ENCODE peak calls at places on chromosomes 16 and 17, in seven cellular contexts. V is heart right ventricle, D is ovary, R is right lobe of liver, H is AG04450, U is left ventricle myocardium inferior, C is endothelial cell of umbilical vein. N is an unnamed sample. For H3K9me3, the result is how much of the 10 kb centered on the place peaks cover.

GRCh38 chr16:30728321-30728720 is 19.9 kb upstream of the PHKG2 start:
- DNase-seq in V (no peak), D (no peak), R (no peak), H (no peak), U (no peak), C (no peak), N (no peak)

GRCh38 chr17:13931752-13932477 is 137.4 kb upstream of the COX10 start:
- DNase-seq in V (peak), D (no peak), R (peak), H (no peak), U (peak), C (no peak), N (no peak)

GRCh38 chr16:85303354-85303883 is 191.1 kb upstream of the CIBAR2 start:
- DNase-seq in V (peak), D (peak), R (peak), H (no peak), U (peak), C (peak), N (no peak)

GRCh38 chr17:2053380-2054261 is 1.3 kb upstream of the HIC1 start:
- DNase-seq in V (peak), D (peak), R (peak), H (no peak), U (peak), C (peak), N (peak)

GRCh38 chr17:79850571-79851460 is 11.6 kb upstream of the CBX4 start:
- DNase-seq in V (no peak), D (no peak), R (no peak), H (no peak), U (no peak), C (no peak), N (peak)

GRCh38 chr16:5516115-5516514 is 418.5 kb upstream of the EEF2KMT start:
- DNase-seq in V (no peak), D (no peak), R (no peak), H (no peak), U (no peak), C (no peak), N (no peak)

GRCh38 chr17:58706351-58707140 is 14.1 kb downstream of the RAD51C start:
- DNase-seq in V (no peak), D (no peak), R (no peak), H (no peak), U (no peak), C (peak), N (no peak)

GRCh38 chr17:33461051-33461450 is 168.0 kb upstream of the ASIC2 start:
- DNase-seq in V (no peak), D (no peak), R (no peak), H (no peak), U (no peak), C (no peak), N (no peak)

GRCh38 chr17:32854177-32854576 is 22.7 kb downstream of the MYO1D start:
- DNase-seq in V (no peak), D (no peak), R (no peak), H (no peak), U (no peak), C (peak), N (no peak)

GRCh38 chr16:29905668-29906067 is 5.4 kb downstream of the ASPHD1 start:
- DNase-seq in V (no peak), D (no peak), R (no peak), H (no peak), U (no peak), C (no peak), N (no peak)

GRCh38 chr17:2025220-2025621 is at the start of gene RTN4RL1:
- DNase-seq in V (peak), D (peak), R (peak), H (no peak), U (peak), C (no peak), N (peak)

GRCh38 chr17:34122529-34122928 is 132.6 kb upstream of the CCL2 start:
- DNase-seq in V (no peak), D (no peak), R (no peak), H (no peak), U (no peak), C (no peak), N (no peak)

GRCh38 chr16:69105501-69106361 is at the start of gene HAS3:
- DNase-seq in V (no peak), D (no peak), R (peak), H (no peak), U (peak), C (peak), N (peak)

GRCh38 chr17:66459811-66460270 is 157.4 kb downstream of the PRKCA start:
- DNase-seq in V (peak), D (peak), R (peak), H (peak), U (peak), C (peak), N (peak)

GRCh38 chr17:48626470-48627241 is 498 bp upstream of the HOXB9 start:
- DNase-seq in V (no peak), D (no peak), R (no peak), H (no peak), U (no peak), C (peak), N (no peak)

GRCh38 chr17:2798679-2799078 is 2.4 kb downstream of the RAP1GAP2 start:
- DNase-seq in V (no peak), D (no peak), R (no peak), H (no peak), U (no peak), C (no peak), N (no peak)

GRCh38 chr17:76139801-76140660 is 1.0 kb downstream of the FOXJ1 start:
- DNase-seq in V (no peak), D (no peak), R (peak), H (no peak), U (no peak), C (no peak), N (no peak)

GRCh38 chr17:14297161-14297851 is 3.6 kb upstream of the HS3ST3B1 start:
- DNase-seq in V (no peak), D (peak), R (peak), H (no peak), U (peak), C (peak), N (peak)

GRCh38 chr17:47232465-47232864 is 21.2 kb upstream of the ITGB3 start:
- DNase-seq in V (no peak), D (no peak), R (no peak), H (no peak), U (no peak), C (no peak), N (no peak)

GRCh38 chr16:65148804-65149203 is 26.9 kb upstream of the CDH11 start:
- DNase-seq in V (no peak), D (no peak), R (no peak), H (no peak), U (no peak), C (no peak), N (no peak)

GRCh38 chr17:65081439-65081838 is 24.9 kb upstream of the GNA13 start:
- DNase-seq in V (no peak), D (no peak), R (no peak), H (no peak), U (no peak), C (no peak), N (no peak)

GRCh38 chr17:14545156-14545906 is 244.4 kb downstream of the HS3ST3B1 start:
- DNase-seq in V (no peak), D (no peak), R (no peak), H (no peak), U (no peak), C (no peak), N (no peak)

GRCh38 chr17:57006040-57006439 is 28.1 kb downstream of the SCPEP1 start:
- DNase-seq in V (no peak), D (no peak), R (no peak), H (no peak), U (no peak), C (no peak), N (no peak)

GRCh38 chr16:79658301-79659001 is 57.9 kb upstream of the MAF start:
- DNase-seq in V (no peak), D (peak), R (no peak), H (peak), U (no peak), C (no peak), N (peak)

DNA sequence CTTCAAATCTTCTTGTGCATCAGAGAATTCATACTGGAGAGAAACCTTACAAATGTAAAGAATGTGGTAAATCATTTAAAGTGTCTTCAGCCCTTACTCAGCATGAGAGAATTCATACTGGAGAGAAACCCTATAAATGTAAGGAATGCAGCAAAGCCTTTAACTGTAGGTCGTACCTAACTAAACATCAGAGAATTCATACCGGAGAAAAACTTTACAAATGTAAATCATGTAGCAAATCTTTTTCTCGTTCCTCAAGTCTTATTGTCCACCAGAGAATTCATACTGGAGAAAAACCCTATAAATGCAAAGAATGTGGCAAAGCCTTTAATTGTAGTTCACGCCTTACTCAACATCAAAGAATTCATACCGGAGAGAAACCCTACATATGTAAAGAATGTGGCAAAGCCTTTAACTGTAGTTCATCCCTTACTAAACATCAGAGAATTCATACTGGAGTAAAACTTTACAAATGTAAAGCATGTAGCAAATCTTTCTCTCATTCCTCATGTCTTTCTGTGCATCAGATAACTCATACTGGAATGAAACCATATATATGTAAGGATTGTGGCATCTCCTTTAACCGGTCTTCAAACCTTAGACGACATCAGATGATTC is 118.5 kb upstream of the ZNF267 start:
- DNase-seq in V (no peak), D (no peak), R (no peak), H (no peak), U (no peak), C (peak), N (no peak)
- H3K9me3 ChIP-seq in V (half or more), D (under half), R (half or more), H (under half), U (half or more), C (under half), N (half or more)

DNA sequence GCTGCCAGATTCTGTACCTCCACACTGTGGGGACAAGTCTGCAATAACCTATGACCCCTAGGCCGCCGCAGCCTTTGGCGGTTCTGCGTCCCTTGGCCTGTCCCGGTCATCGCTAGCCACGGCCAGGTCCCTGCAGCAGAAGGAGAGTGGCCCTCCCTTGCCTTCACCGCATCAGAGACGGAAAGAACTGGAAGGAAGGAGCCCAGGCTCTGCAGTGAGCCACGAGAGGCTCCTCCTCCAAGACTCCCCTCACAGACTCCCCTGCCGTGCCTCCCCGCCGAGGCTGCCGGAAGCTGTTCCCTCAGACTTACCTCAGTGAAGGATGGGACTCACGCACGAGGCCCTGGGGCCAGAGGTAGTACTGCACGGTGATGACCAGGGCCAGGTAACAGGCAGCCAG is 11.0 kb downstream of the SLC38A8 start:
- DNase-seq in V (no peak), D (no peak), R (no peak), H (no peak), U (no peak), C (no peak), N (no peak)
- H3K9me3 ChIP-seq in V (under half), D (under half), R (under half), H (under half), U (under half), C (under half), N (under half)

DNA sequence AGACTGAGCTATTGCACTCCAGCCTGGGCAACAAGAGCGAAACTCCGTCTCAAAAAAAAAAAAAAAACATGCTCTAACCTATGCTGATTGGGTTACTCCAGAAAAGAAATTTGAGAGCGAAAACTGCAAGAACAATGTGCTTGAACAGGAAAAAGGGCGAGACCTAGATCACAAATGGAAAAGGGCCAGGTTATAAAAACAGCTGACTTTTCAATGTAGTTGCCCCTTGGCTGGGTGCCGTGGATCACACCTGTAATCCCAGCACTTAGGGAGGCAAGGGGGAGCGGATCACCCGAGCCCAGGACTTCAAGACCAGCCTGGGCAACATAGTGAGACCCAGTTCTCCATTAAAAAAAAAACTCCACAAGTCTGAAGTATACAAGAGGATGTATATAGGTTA is 48.8 kb downstream of the MRM3 start:
- DNase-seq in V (no peak), D (no peak), R (no peak), H (no peak), U (no peak), C (no peak), N (no peak)
- H3K9me3 ChIP-seq in V (under half), D (under half), R (under half), H (under half), U (under half), C (under half), N (under half)

GRCh38 chr17:73062726-73063125 is 29.8 kb downstream of the SLC39A11 start:
- DNase-seq in V (no peak), D (no peak), R (no peak), H (no peak), U (no peak), C (no peak), N (no peak)

GRCh38 chr17:73066148-73066884 is 26.2 kb downstream of the SLC39A11 start:
- DNase-seq in V (no peak), D (no peak), R (no peak), H (no peak), U (no peak), C (no peak), N (no peak)

GRCh38 chr17:73067075-73067474 is 25.4 kb downstream of the SLC39A11 start:
- DNase-seq in V (no peak), D (no peak), R (no peak), H (no peak), U (no peak), C (no peak), N (no peak)

GRCh38 chr17:73064084-73064938 is 28.2 kb downstream of the SLC39A11 start:
- DNase-seq in V (peak), D (no peak), R (no peak), H (no peak), U (no peak), C (no peak), N (no peak)

GRCh38 chr17:73065376-73065775 is 27.1 kb downstream of the SLC39A11 start:
- DNase-seq in V (no peak), D (no peak), R (no peak), H (no peak), U (no peak), C (no peak), N (no peak)
- H3K9me3 ChIP-seq in V (under half), D (under half), R (under half), H (under half), U (under half), C (under half), N (under half)

GRCh38 chr16:75172578-75172977 is 24.3 kb downstream of the ZFP1 start:
- DNase-seq in V (no peak), D (no peak), R (no peak), H (no peak), U (no peak), C (no peak), N (no peak)
- H3K9me3 ChIP-seq in V (half or more), D (under half), R (under half), H (half or more), U (half or more), C (under half), N (half or more)

GRCh38 chr16:15973997-15974396 is 24.6 kb downstream of the ABCC1 start:
- DNase-seq in V (no peak), D (no peak), R (no peak), H (no peak), U (no peak), C (no peak), N (no peak)

GRCh38 chr16:15976929-15977637 is 27.7 kb downstream of the ABCC1 start:
- DNase-seq in V (no peak), D (peak), R (no peak), H (no peak), U (no peak), C (no peak), N (peak)

GRCh38 chr16:15976225-15976812 is 26.9 kb downstream of the ABCC1 start:
- DNase-seq in V (no peak), D (no peak), R (no peak), H (no peak), U (no peak), C (no peak), N (no peak)

GRCh38 chr16:15973460-15973859 is 24.0 kb downstream of the ABCC1 start:
- DNase-seq in V (no peak), D (no peak), R (no peak), H (no peak), U (no peak), C (no peak), N (peak)

DNA sequence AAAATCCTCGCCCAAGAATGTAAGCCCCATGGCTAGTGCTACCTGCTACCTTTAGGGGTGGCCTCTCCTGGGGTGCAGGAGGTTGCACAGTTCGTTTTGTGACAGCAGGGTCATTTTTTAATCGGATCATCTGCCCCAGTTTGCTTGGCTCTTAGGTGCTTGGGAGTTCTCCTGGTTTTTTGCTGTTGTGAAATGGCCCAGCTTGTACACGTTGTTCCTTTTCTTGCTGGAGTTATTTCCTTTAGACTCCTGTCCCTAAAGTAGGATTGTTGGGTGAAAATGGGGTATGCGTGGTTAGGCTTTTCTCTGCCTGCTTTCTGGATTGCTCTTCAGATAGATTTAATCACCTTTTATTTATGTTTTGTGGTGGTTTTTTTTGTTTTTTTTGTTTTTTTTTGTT is 25.8 kb downstream of the ABCC1 start:
- DNase-seq in V (no peak), D (no peak), R (no peak), H (no peak), U (no peak), C (no peak), N (peak)
- H3K9me3 ChIP-seq in V (under half), D (under half), R (under half), H (under half), U (under half), C (under half), N (under half)

DNA sequence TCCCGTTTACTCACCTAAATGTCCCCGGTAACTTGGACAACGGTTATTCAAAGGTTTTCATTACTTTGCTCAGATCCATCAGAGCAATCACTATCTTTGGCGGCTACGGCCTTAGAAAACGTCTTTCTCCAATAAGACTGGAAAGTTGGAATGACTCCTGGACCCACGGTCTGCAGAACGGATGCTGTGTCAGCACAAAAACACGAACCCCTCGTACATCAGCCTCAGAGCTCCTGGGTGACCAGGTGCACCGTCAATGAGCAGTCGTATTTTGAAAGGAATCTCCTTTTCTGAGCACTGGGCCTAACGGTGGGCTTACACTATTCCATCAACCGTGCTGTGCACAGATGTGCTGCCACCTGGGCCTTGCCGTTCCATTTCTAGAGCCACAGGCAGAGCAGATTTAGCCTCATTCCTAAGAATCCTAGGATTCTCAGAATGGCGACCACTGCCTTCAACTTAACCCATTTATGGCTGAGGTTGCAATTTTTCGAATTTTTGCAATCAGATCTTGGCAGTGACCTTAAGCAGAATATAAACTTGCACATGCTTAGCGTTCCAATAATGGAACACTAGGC is 110.8 kb upstream of the ZNF750 start:
- DNase-seq in V (no peak), D (no peak), R (no peak), H (no peak), U (peak), C (no peak), N (no peak)
- H3K9me3 ChIP-seq in V (under half), D (under half), R (under half), H (under half), U (half or more), C (under half), N (under half)

GRCh38 chr16:60485877-60486489 is 1550.3 kb downstream of the CDH8 start:
- DNase-seq in V (no peak), D (no peak), R (no peak), H (no peak), U (no peak), C (no peak), N (no peak)

DNA sequence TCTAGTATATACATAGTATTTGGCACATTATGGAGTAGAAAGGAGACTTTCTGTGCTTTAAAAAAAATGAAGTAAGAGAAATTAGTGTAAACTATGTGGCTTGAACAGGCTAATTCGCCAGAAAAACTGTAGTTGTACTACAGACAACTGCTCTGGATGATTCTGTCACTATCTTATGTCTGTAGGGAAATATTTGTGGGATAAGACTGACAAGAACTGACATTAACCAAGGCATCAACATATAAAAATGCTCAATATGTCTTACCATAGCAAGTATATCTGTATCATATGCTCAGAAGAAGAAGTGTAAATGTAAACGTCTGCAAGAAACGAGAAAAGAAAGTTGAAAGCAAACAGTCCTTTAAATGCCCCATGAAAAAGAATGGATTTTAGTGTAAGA is 1545.0 kb downstream of the CDH8 start:
- DNase-seq in V (no peak), D (no peak), R (no peak), H (no peak), U (no peak), C (no peak), N (no peak)
- H3K9me3 ChIP-seq in V (under half), D (under half), R (under half), H (under half), U (under half), C (under half), N (under half)

GRCh38 chr16:3289998-3290673 is 6.8 kb downstream of the ZNF263 start:
- DNase-seq in V (no peak), D (no peak), R (no peak), H (no peak), U (no peak), C (no peak), N (no peak)
- H3K9me3 ChIP-seq in V (half or more), D (under half), R (under half), H (half or more), U (half or more), C (under half), N (half or more)